ENCODE peak calls at places on chromosome 9, in five cellular contexts. X is mesenchymal stem cell, H is H9, C is IMR-90, S is neuronal stem cell. D is an unnamed sample.

GRCh38 chr9:107390319-107390718 is 99.2 kb downstream of the KLF4 start:
- DNase-seq in S (no peak), H (no peak), C (no peak), X (no peak), D (no peak)

GRCh38 chr9:75390951-75391350 is 302.6 kb downstream of the OSTF1 start:
- DNase-seq in C (no peak), H (no peak), S (no peak), X (no peak), D (no peak)

GRCh38 chr9:37374892-37375291 is 47.6 kb upstream of the GRHPR start:
- DNase-seq in H (no peak), X (no peak), C (no peak), S (no peak), D (no peak)

GRCh38 chr9:21104787-21105186 is 27.0 kb upstream of the IFNB1 start:
- DNase-seq in H (no peak), X (no peak), C (no peak), S (no peak), D (no peak)

GRCh38 chr9:79408200-79408599 is 163.6 kb upstream of the TLE4 start:
- DNase-seq in H (no peak), X (no peak), S (no peak), C (peak), D (no peak)

GRCh38 chr9:108050894-108051293 is 561.3 kb upstream of the KLF4 start:
- DNase-seq in C (no peak), X (no peak), S (no peak), H (no peak), D (no peak)

GRCh38 chr9:14365667-14366066 is 51.7 kb upstream of the NFIB start:
- DNase-seq in H (no peak), S (no peak), C (peak), X (no peak), D (no peak)

GRCh38 chr9:18632624-18633407 is 158.9 kb downstream of the ADAMTSL1 start:
- DNase-seq in S (no peak), C (peak), H (no peak), X (peak), D (no peak)

GRCh38 chr9:21506910-21507795 is 25.0 kb upstream of the IFNE start:
- DNase-seq in C (peak), H (no peak), X (peak), S (no peak), D (peak)

GRCh38 chr9:121336705-121337104 is 33.3 kb downstream of the STOM start:
- DNase-seq in C (no peak), S (no peak), H (no peak), X (no peak), D (no peak)

GRCh38 chr9:83024501-83025125 is 38.3 kb downstream of the RASEF start:
- DNase-seq in H (no peak), S (no peak), X (no peak), C (peak), D (peak)

GRCh38 chr9:14318934-14319513 is 5.1 kb upstream of the NFIB start:
- DNase-seq in S (no peak), C (no peak), X (no peak), H (no peak), D (no peak)

GRCh38 chr9:134624827-134625181 is 16.8 kb upstream of the COL5A1 start:
- DNase-seq in S (no peak), X (peak), H (peak), C (peak), D (peak)

GRCh38 chr9:137945581-137945980 is 68.0 kb downstream of the CACNA1B start:
- DNase-seq in C (no peak), X (peak), S (no peak), H (no peak), D (no peak)

GRCh38 chr9:18142964-18143363 is 331.0 kb upstream of the ADAMTSL1 start:
- DNase-seq in H (no peak), X (no peak), C (no peak), S (no peak), D (no peak)

GRCh38 chr9:111622626-111623025 is 8.5 kb upstream of the DNAJC25 start:
- DNase-seq in C (peak), S (no peak), X (peak), H (no peak), D (peak)

GRCh38 chr9:124110307-124110915 is 98.8 kb downstream of the LHX2 start:
- DNase-seq in X (peak), S (peak), C (peak), H (peak), D (peak)

GRCh38 chr9:111533099-111533785 is 8.3 kb downstream of the ZNF483 start:
- DNase-seq in X (no peak), S (no peak), C (peak), H (no peak), D (peak)

DNA sequence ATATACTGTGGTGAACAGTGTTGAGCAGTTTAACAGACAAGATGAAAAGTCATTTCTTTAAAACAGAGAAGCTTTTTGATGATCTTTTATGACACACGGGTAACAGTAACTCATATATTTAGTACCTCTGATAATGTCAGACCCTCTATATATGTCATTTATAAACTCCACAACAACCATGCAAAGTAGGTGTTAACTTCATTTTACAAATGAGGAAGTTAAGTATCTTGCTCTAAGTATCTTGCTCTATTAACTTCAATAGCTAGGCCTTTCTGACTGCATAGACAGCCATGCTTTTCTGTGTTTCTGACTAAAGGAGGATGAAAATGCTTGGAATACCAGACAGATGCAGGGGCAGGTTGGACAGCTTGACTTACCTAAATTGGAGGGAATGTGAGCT is 1.8 kb downstream of the NUDT2 start:
- DNase-seq in C (no peak), X (no peak), S (no peak), H (no peak), D (peak)
- H3K4me2 ChIP-seq in C (no peak), X (no peak), S (no peak), H (no peak), D (no peak)

GRCh38 chr9:129697111-129697955 is 31.9 kb downstream of the PRRX2 start:
- DNase-seq in S (no peak), C (peak), H (peak), X (peak), D (no peak)
- H3K14ac ChIP-seq in S (peak), C (peak), H (peak), X (peak), D (peak)

GRCh38 chr9:131720330-131720729 is 19.5 kb downstream of the RAPGEF1 start:
- DNase-seq in H (no peak), X (no peak), S (no peak), C (no peak), D (no peak)

GRCh38 chr9:131717719-131718460 is 22.0 kb downstream of the RAPGEF1 start:
- DNase-seq in S (no peak), X (no peak), C (no peak), H (no peak), D (no peak)

GRCh38 chr9:131721096-131721495 is 18.8 kb downstream of the RAPGEF1 start:
- DNase-seq in S (no peak), C (no peak), X (no peak), H (no peak), D (no peak)

GRCh38 chr9:131722260-131722659 is 17.6 kb downstream of the RAPGEF1 start:
- DNase-seq in X (no peak), C (no peak), S (no peak), H (no peak), D (no peak)

GRCh38 chr9:131719262-131719908 is 20.5 kb downstream of the RAPGEF1 start:
- DNase-seq in H (no peak), S (no peak), X (no peak), C (no peak), D (no peak)
- H3K4me2 ChIP-seq in H (no peak), S (no peak), X (no peak), C (no peak), D (no peak)

DNA sequence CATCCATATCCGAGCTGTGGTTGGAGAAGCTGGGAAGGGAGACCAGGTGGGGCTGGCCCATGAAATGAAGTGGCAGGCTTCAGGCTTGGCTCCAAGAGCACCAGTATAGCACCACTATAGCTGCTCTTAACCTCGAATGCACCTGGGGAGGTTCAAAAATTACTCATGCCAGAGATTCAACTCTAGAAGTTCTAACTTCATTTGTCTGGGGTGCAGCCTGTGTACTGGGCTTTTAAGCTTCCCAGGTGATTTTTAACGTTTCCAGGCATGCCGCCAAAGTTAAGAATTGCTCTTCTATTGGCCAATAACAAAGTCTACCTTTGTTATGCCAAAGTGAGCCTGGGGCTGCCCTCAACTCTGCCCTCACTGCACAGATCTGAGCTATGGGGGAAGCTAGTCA is 458 bp downstream of the PRSS3 start:
- DNase-seq in X (no peak), S (no peak), H (no peak), C (no peak), D (no peak)
- H3K14ac ChIP-seq in X (no peak), S (no peak), H (no peak), C (no peak), D (no peak)